ENCODE peak calls at places on chromosome 1, in six cellular contexts. E is NCI-H1436; Z is brain microvascular endothelial cell; W is CD4-positive, alpha-beta T cell; M is effector memory CD8-positive, alpha-beta T cell; N is fibroblast of mammary gland. X is an unnamed sample.

GRCh38 chr1:183783896-183784637 is 20.9 kb upstream of the RGL1 start:
- DNase-seq in E (no peak), Z (peak; percentile 54), W (no peak), M (no peak), N (peak; percentile 91), X (no peak)

GRCh38 chr1:87331319-87332269 is 2.9 kb downstream of the LMO4 start:
- DNase-seq in E (peak; percentile 52), Z (peak; percentile 31), W (peak; percentile 29), M (peak; percentile 56), N (peak; percentile 68), X (no peak)

GRCh38 chr1:17427696-17428660 is 11.5 kb downstream of the RCC2 start:
- DNase-seq in E (no peak), Z (no peak), W (no peak), M (no peak), N (no peak), X (no peak)

GRCh38 chr1:98565951-98566350 is 95.6 kb upstream of the SNX7 start:
- DNase-seq in E (no peak), Z (no peak), W (no peak), M (no peak), N (no peak), X (no peak)

GRCh38 chr1:58136502-58136901 is 410.0 kb downstream of the OMA1 start:
- DNase-seq in E (no peak), Z (no peak), W (no peak), M (no peak), N (no peak), X (no peak)

GRCh38 chr1:30087465-30087864 is 635.9 kb downstream of the MATN1 start:
- DNase-seq in E (no peak), Z (no peak), W (no peak), M (no peak), N (no peak), X (peak; percentile 18)

GRCh38 chr1:171644805-171645483 is 7.5 kb downstream of the MYOC start:
- DNase-seq in E (peak; percentile 84), Z (peak; percentile 81), W (peak; percentile 34), M (peak; percentile 55), N (peak; percentile 88), X (peak; percentile 81)

GRCh38 chr1:181112071-181112929 is 23.8 kb downstream of the IER5 start:
- DNase-seq in E (no peak), Z (peak; percentile 95), W (no peak), M (no peak), N (peak; percentile 100), X (no peak)

GRCh38 chr1:147204080-147204479 is 21.1 kb downstream of the FMO5 start:
- DNase-seq in E (no peak), Z (no peak), W (no peak), M (no peak), N (no peak), X (no peak)

GRCh38 chr1:22930235-22930912 is 42.3 kb downstream of the LACTBL1 start:
- DNase-seq in E (peak; percentile 53), Z (peak; percentile 38), W (no peak), M (peak; percentile 6), N (peak; percentile 28), X (peak; percentile 18)

GRCh38 chr1:109133815-109134214 is 19.9 kb downstream of the ELAPOR1 start:
- DNase-seq in E (no peak), Z (no peak), W (no peak), M (no peak), N (peak; percentile 12), X (no peak)

GRCh38 chr1:172449012-172449584 is 5.2 kb upstream of the PIGC start:
- DNase-seq in E (no peak), Z (peak; percentile 42), W (no peak), M (no peak), N (no peak), X (no peak)

GRCh38 chr1:156865865-156866678 is 5.4 kb downstream of the NTRK1 start:
- DNase-seq in E (no peak), Z (no peak), W (no peak), M (no peak), N (no peak), X (no peak)

GRCh38 chr1:56331892-56332567 is 247.3 kb downstream of the PLPP3 start:
- DNase-seq in E (no peak), Z (no peak), W (no peak), M (no peak), N (peak; percentile 76), X (no peak)

GRCh38 chr1:154609398-154610380 is 1.7 kb upstream of the ADAR start:
- DNase-seq in E (peak; percentile 64), Z (no peak), W (no peak), M (peak; percentile 31), N (peak; percentile 27), X (no peak)

GRCh38 chr1:204971700-204972336 is 71.2 kb upstream of the CNTN2 start:
- DNase-seq in E (no peak), Z (peak; percentile 62), W (no peak), M (no peak), N (peak; percentile 78), X (no peak)

X was measured in NCI-H1092.